ENCODE peak calls at places on chromosome 6, in six cellular contexts. U is dorsolateral prefrontal cortex; L is activated T-helper 9 cell treated with anti-CD3 and anti-CD28 coated beads, Interleukin-2, amount 50 U/mL, for 16 hours; A is NCI-H345; P is HEK293T; Y is GM13976. Z is an unnamed sample.

GRCh38 chr6:128131566-128131965 is 230.7 kb upstream of the THEMIS start:
- DNase-seq in U (no peak), L (no peak), A (no peak), P (no peak), Y (no peak), Z (peak)

GRCh38 chr6:139126255-139126654 is 8.6 kb upstream of the HECA start:
- DNase-seq in U (no peak), L (no peak), A (no peak), P (no peak), Y (no peak), Z (peak)

GRCh38 chr6:42751055-42751454 is 5.2 kb upstream of the TBCC start:
- DNase-seq in U (no peak), L (no peak), A (no peak), P (no peak), Y (no peak), Z (no peak)

GRCh38 chr6:20953019-20953418 is 418.8 kb downstream of the CDKAL1 start:
- DNase-seq in U (no peak), L (no peak), A (peak), P (no peak), Y (no peak), Z (no peak)

GRCh38 chr6:21856844-21857243 is 263.3 kb downstream of the SOX4 start:
- DNase-seq in U (no peak), L (no peak), A (no peak), P (no peak), Y (no peak), Z (peak)

GRCh38 chr6:137402143-137402542 is 92.1 kb downstream of the OLIG3 start:
- DNase-seq in U (no peak), L (no peak), A (peak), P (no peak), Y (no peak), Z (no peak)

GRCh38 chr6:82441047-82441770 is 77.6 kb downstream of the TPBG start:
- DNase-seq in U (no peak), L (no peak), A (no peak), P (no peak), Y (no peak), Z (no peak)

GRCh38 chr6:144585217-144585814 is 300.2 kb downstream of the UTRN start:
- DNase-seq in U (no peak), L (no peak), A (peak), P (peak), Y (no peak), Z (peak)

GRCh38 chr6:79134699-79135474 is 56.8 kb upstream of the PHIP start:
- DNase-seq in U (no peak), L (no peak), A (peak), P (no peak), Y (no peak), Z (no peak)

GRCh38 chr6:156866181-156866862 is 89.1 kb downstream of the ARID1B start:
- DNase-seq in U (peak), L (peak), A (no peak), P (no peak), Y (no peak), Z (peak)

GRCh38 chr6:10099086-10099499 is 315.8 kb downstream of the TFAP2A start:
- DNase-seq in U (no peak), L (no peak), A (peak), P (peak), Y (no peak), Z (peak)

GRCh38 chr6:166411271-166411670 is 28.5 kb upstream of the MPC1 start:
- DNase-seq in U (no peak), L (no peak), A (no peak), P (no peak), Y (no peak), Z (no peak)

GRCh38 chr6:165758441-165758840 is 95.4 kb upstream of the PDE10A start:
- DNase-seq in U (no peak), L (no peak), A (no peak), P (no peak), Y (no peak), Z (no peak)

GRCh38 chr6:64969139-64969538 is 737.9 kb downstream of the EYS start:
- DNase-seq in U (no peak), L (no peak), A (no peak), P (no peak), Y (no peak), Z (no peak)

GRCh38 chr6:15473741-15474161 is 189.1 kb downstream of the DTNBP1 start:
- DNase-seq in U (no peak), L (no peak), A (no peak), P (no peak), Y (no peak), Z (peak)

GRCh38 chr6:12570461-12571030 is 146.0 kb upstream of the PHACTR1 start:
- DNase-seq in U (no peak), L (no peak), A (no peak), P (no peak), Y (no peak), Z (peak)

GRCh38 chr6:41430875-41431274 is 95.5 kb downstream of the NCR2 start:
- DNase-seq in U (no peak), L (no peak), A (no peak), P (no peak), Y (no peak), Z (peak)

GRCh38 chr6:72579865-72580264 is 42.0 kb upstream of the KCNQ5 start:
- DNase-seq in U (no peak), L (no peak), A (no peak), P (no peak), Y (no peak), Z (no peak)

Z was measured in renal cortical epithelial cell.